ENCODE peak calls at places on chromosomes 1 and 21, in ten cellular contexts. T is neural progenitor cell, B is testis, R is ascending aorta, F is hepatocyte, D is mucosa of descending colon, L is HFF-Myc, G is ovary, M is neural crest cell, X is coronary artery. P is an unnamed sample.

GRCh38 chr1:41239988-41240610 is 2.0 kb downstream of the SCMH1 start:
- DNase-seq in T (no peak), B (no peak), R (no peak), F (peak; percentile 57), D (no peak), L (peak; percentile 48), G (no peak), M (no peak), X (no peak), P (no peak)

GRCh38 chr1:178644308-178645120 is 80.5 kb upstream of the RALGPS2 start:
- DNase-seq in T (no peak), B (peak; percentile 25), R (no peak), F (peak; percentile 54), D (peak; percentile 66), L (no peak), G (no peak), M (no peak), X (no peak), P (no peak)

GRCh38 chr1:103948526-103948925 is 198.8 kb downstream of the AMY1C start:
- DNase-seq in T (no peak), B (no peak), R (no peak), F (no peak), D (no peak), L (no peak), G (no peak), M (no peak), X (no peak), P (no peak)

GRCh38 chr1:17929224-17929623 is 174.1 kb downstream of the ACTL8 start:
- DNase-seq in T (no peak), B (no peak), R (no peak), F (no peak), D (no peak), L (no peak), G (no peak), M (no peak), X (no peak), P (no peak)

GRCh38 chr1:119662034-119662437 is 14.0 kb upstream of the ZNF697 start:
- DNase-seq in T (no peak), B (no peak), R (no peak), F (no peak), D (peak; percentile 48), L (no peak), G (no peak), M (no peak), X (no peak), P (no peak)

GRCh38 chr1:175877939-175878730 is 134.7 kb upstream of the TNR start:
- DNase-seq in T (no peak), B (no peak), R (peak; percentile 88), F (peak; percentile 23), D (no peak), L (no peak), G (no peak), M (no peak), X (peak; percentile 94), P (no peak)

GRCh38 chr1:37741662-37742061 is 23.3 kb downstream of the EPHA10 start:
- DNase-seq in T (peak; percentile 50), B (no peak), R (no peak), F (no peak), D (no peak), L (no peak), G (no peak), M (no peak), X (no peak), P (no peak)

GRCh38 chr1:212286437-212287131 is 1.4 kb downstream of the PPP2R5A start:
- DNase-seq in T (peak; percentile 11), B (no peak), R (no peak), F (no peak), D (peak; percentile 21), L (no peak), G (no peak), M (no peak), X (peak; percentile 72), P (no peak)

GRCh38 chr1:53771648-53772047 is 32.7 kb upstream of the GLIS1 start:
- DNase-seq in T (no peak), B (no peak), R (no peak), F (peak; percentile 10), D (no peak), L (peak; percentile 26), G (no peak), M (no peak), X (no peak), P (no peak)

GRCh38 chr1:160209656-160210046 is 4.5 kb downstream of the PEA15 start:
- DNase-seq in T (peak; percentile 73), B (peak; percentile 85), R (no peak), F (no peak), D (no peak), L (no peak), G (no peak), M (no peak), X (peak; percentile 66), P (no peak)

GRCh38 chr1:48019714-48020315 is 22.6 kb upstream of the TRABD2B start:
- DNase-seq in T (no peak), B (no peak), R (peak; percentile 78), F (no peak), D (peak; percentile 20), L (no peak), G (no peak), M (no peak), X (peak; percentile 95), P (peak; percentile 36)

GRCh38 chr1:167369933-167370332 is 148.4 kb downstream of the CD247 start:
- DNase-seq in T (no peak), B (no peak), R (no peak), F (no peak), D (no peak), L (no peak), G (no peak), M (no peak), X (no peak), P (no peak)

GRCh38 chr1:115654663-115655306 is 13.0 kb downstream of the VANGL1 start:
- DNase-seq in T (no peak), B (peak; percentile 34), R (no peak), F (no peak), D (no peak), L (no peak), G (peak; percentile 49), M (no peak), X (peak; percentile 52), P (no peak)

GRCh38 chr21:40421121-40421520 is 425.8 kb downstream of the DSCAM start:
- DNase-seq in T (no peak), B (no peak), R (no peak), F (no peak), D (no peak), L (no peak), G (no peak), M (no peak), X (no peak), P (no peak)

GRCh38 chr1:85884372-85885035 is 176.3 kb upstream of the ZNHIT6 start:
- DNase-seq in T (peak; percentile 47), B (no peak), R (no peak), F (peak; percentile 22), D (no peak), L (no peak), G (no peak), M (no peak), X (no peak), P (no peak)

GRCh38 chr1:190373705-190374336 is 103.8 kb downstream of the BRINP3 start:
- DNase-seq in T (peak; percentile 57), B (no peak), R (no peak), F (peak; percentile 37), D (peak; percentile 25), L (no peak), G (no peak), M (no peak), X (no peak), P (no peak)
- TF ChIP-seq CTCF in T (peak; percentile 78), B (no peak), R (peak; percentile 7), F (peak; percentile 54), D (peak; percentile 13), L (peak; percentile 14), G (no peak), M (peak; percentile 73), X (no peak), P (peak; percentile 57)

DNA sequence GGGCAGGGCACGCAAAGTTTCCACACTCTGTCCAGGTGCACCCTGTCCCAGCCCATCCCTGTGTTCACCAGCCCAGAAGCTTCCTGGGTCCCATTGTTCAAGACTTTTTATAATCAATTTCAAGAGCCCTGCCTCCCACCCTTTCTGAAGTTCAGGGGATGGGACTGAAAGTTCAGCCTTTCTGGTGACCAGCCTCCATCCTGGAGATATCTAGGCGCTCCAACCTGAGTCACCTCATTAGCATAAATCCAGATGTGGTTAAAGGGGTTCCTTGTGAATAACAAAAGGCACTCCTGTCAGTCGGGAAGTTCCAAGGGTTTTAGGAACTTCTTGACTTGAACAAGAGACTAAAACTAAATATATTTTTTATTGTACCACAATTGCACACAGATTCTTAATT is 48.4 kb upstream of the RAP1A start:
- DNase-seq in T (no peak), B (no peak), R (no peak), F (no peak), D (no peak), L (no peak), G (no peak), M (no peak), X (no peak), P (no peak)
- TF ChIP-seq CTCF in T (no peak), B (no peak), R (no peak), F (no peak), D (no peak), L (no peak), G (no peak), M (no peak), X (no peak), P (no peak)

GRCh38 chr1:65626003-65626402 is 166.7 kb upstream of the PDE4B start:
- DNase-seq in T (no peak), B (no peak), R (no peak), F (no peak), D (peak; percentile 41), L (no peak), G (no peak), M (no peak), X (no peak), P (no peak)

GRCh38 chr1:65629788-65630187 is 162.9 kb upstream of the PDE4B start:
- DNase-seq in T (no peak), B (no peak), R (no peak), F (no peak), D (no peak), L (no peak), G (no peak), M (no peak), X (no peak), P (no peak)

GRCh38 chr1:65625528-65625927 is 167.2 kb upstream of the PDE4B start:
- DNase-seq in T (no peak), B (no peak), R (no peak), F (no peak), D (no peak), L (no peak), G (no peak), M (no peak), X (no peak), P (no peak)

DNA sequence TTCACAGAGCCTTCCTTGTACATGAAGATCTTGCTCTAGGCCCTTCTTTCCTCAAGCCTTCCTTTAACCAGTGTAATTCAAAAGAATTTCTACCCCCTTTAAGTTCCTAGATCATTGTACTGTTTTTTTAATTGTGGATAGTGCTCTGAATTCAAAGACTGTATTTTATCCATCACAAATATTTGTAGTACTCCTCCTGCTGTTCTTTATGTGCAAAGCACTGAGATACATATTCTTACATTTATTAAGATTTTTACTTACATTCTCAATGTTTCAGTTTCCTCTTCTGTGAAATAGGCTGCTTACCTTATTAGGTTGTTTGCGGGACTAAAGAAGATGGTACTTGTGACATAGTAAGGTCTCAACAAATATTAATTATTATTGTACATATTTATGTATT is 168.8 kb upstream of the PDE4B start:
- DNase-seq in T (no peak), B (no peak), R (no peak), F (no peak), D (no peak), L (no peak), G (no peak), M (no peak), X (no peak), P (no peak)
- TF ChIP-seq CTCF in T (no peak), B (no peak), R (no peak), F (peak; percentile 17), D (no peak), L (no peak), G (no peak), M (peak; percentile 22), X (no peak), P (no peak)

GRCh38 chr1:31715873-31716220 is 12.0 kb upstream of the COL16A1 start:
- DNase-seq in T (no peak), B (no peak), R (no peak), F (no peak), D (no peak), L (no peak), G (no peak), M (no peak), X (no peak), P (no peak)
- TF ChIP-seq CTCF in T (peak; percentile 3), B (no peak), R (no peak), F (no peak), D (no peak), L (no peak), G (no peak), M (peak; percentile 33), X (no peak), P (no peak)